ENCODE peak calls at places on chromosomes 4 and X, in seven cellular contexts. G is suprapubic skin, Q is sigmoid colon, N is mesendoderm, R is heart right ventricle, K is A549, Z is lung. M is an unnamed sample.

GRCh38 chr4:159484049-159484448 is 381.2 kb downstream of the RAPGEF2 start:
- DNase-seq in Z (no peak), K (no peak), Q (no peak), N (no peak), G (no peak), R (no peak), M (no peak)

GRCh38 chr4:70885174-70885573 is 17.0 kb upstream of the MOB1B start:
- DNase-seq in R (no peak), K (no peak), Q (no peak), G (no peak), Z (no peak), N (no peak), M (no peak)

GRCh38 chr4:165994706-165995105 is 121.7 kb downstream of the TLL1 start:
- DNase-seq in Q (no peak), K (no peak), G (no peak), Z (no peak), N (no peak), R (no peak), M (no peak)

GRCh38 chr4:182449186-182449880 is 206.1 kb downstream of the TENM3 start:
- DNase-seq in Z (no peak), Q (peak; percentile 85), K (peak; percentile 15), N (peak; percentile 93), R (peak; percentile 11), G (no peak), M (no peak)

GRCh38 chr4:53917719-53918118 is 146.7 kb downstream of the CHIC2 start:
- DNase-seq in N (no peak), G (no peak), K (no peak), Z (no peak), Q (no peak), R (no peak), M (no peak)

GRCh38 chrX:8868906-8869305 is 67.7 kb upstream of the FAM9A start:
- DNase-seq in Z (no peak), N (no peak), R (no peak), Q (no peak), G (no peak), K (no peak), M (no peak)

GRCh38 chr4:180913750-180914149 is 1329.5 kb upstream of the TENM3 start:
- DNase-seq in Z (no peak), Q (no peak), G (no peak), N (no peak), R (no peak), K (no peak), M (no peak)

GRCh38 chrX:10356979-10357378 is 200.2 kb downstream of the CLCN4 start:
- DNase-seq in K (no peak), R (no peak), Z (no peak), Q (no peak), N (no peak), G (no peak), M (no peak)

GRCh38 chr4:14582658-14583057 is 419.6 kb upstream of the CPEB2 start:
- DNase-seq in G (no peak), K (no peak), N (no peak), R (no peak), Q (no peak), Z (no peak), M (no peak)

GRCh38 chr4:153651961-153652784 is 31.9 kb upstream of the TLR2 start:
- DNase-seq in G (no peak), Q (no peak), N (no peak), R (no peak), K (no peak), Z (no peak), M (no peak)

GRCh38 chrX:109843963-109844751 is 111.1 kb upstream of the ACSL4 start:
- DNase-seq in K (no peak), N (no peak), G (no peak), Q (no peak), R (no peak), Z (no peak), M (no peak)

GRCh38 chr4:101501421-101501820 is 154.1 kb upstream of the PPP3CA start:
- DNase-seq in Z (no peak), K (no peak), G (no peak), R (no peak), Q (no peak), N (no peak), M (no peak)

GRCh38 chrX:151397741-151398070 is 700 bp downstream of the VMA21 start:
- DNase-seq in N (no peak), K (peak; percentile 4), R (no peak), Q (no peak), G (no peak), Z (no peak), M (no peak)

GRCh38 chr4:73067971-73068394 is 1.5 kb downstream of the COX18 start:
- DNase-seq in R (no peak), Z (no peak), K (no peak), Q (no peak), N (no peak), G (no peak), M (no peak)

GRCh38 chrX:11386812-11387211 is 93.6 kb downstream of the AMELX start:
- DNase-seq in R (no peak), N (no peak), K (no peak), Z (no peak), G (no peak), Q (no peak), M (no peak)

GRCh38 chr4:150133605-150134004 is 55.4 kb downstream of the DCLK2 start:
- DNase-seq in N (no peak), Z (no peak), G (no peak), Q (no peak), K (no peak), R (no peak), M (no peak)

GRCh38 chr4:48226199-48226598 is 43.4 kb downstream of the TEC start:
- DNase-seq in Z (no peak), G (no peak), K (no peak), Q (no peak), R (no peak), N (no peak), M (no peak)

GRCh38 chr4:156248921-156249320 is 295.3 kb upstream of the CTSO start:
- DNase-seq in Q (no peak), K (no peak), Z (no peak), R (no peak), N (no peak), G (no peak), M (no peak)

GRCh38 chr4:127782275-127783025 is at the start of gene HSPA4L:
- DNase-seq in Q (peak; percentile 93), R (peak; percentile 67), G (peak; percentile 86), Z (no peak), K (peak; percentile 65), N (peak; percentile 71), M (peak; percentile 67)

GRCh38 chrX:53281321-53281822 is at the start of gene IQSEC2:
- DNase-seq in Q (peak; percentile 96), Z (peak; percentile 87), R (peak; percentile 87), G (peak; percentile 85), N (peak; percentile 80), K (peak; percentile 74), M (peak; percentile 79)

DNA sequence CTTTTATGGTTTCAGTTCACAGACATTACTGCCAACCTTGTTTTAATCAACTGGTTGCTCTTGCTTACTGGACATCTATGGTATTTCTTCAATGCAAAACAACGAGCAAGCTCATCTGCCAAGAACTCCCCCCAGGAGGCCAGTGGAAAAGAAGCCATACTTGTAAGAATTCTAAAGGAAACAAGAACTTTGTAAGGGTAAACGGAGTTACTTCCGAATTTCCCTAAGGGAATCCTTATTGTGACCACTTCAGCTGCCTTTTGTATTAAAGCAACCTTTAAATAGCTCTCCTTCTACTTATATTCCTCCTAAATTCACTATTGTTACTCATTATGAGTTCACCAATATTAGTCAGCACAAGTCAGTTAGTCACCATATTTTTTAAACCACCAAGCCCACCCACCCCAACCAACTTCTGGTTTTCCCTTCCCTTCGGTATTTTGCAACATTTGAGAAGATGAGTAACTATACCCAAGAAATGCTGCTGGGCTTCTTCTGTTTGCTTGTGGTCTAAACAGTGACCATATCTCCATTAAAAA is 602.8 kb upstream of the DIPK2B start:
- DNase-seq in G (no peak), R (no peak), Q (no peak), K (no peak), Z (no peak), N (no peak), M (no peak)
- H3K4me1 ChIP-seq in G (peaks cover 18% of the 10 kb centered on the region), R (no peaks in the 10 kb centered on the region), Q (peaks cover 11% of the 10 kb centered on the region), K (peaks cover 90% of the 10 kb centered on the region), Z (peaks cover 3% of the 10 kb centered on the region), N (no peaks in the 10 kb centered on the region), M (no peaks in the 10 kb centered on the region)

GRCh38 chr4:3077796-3078195 is 3.3 kb downstream of the HTT start:
- DNase-seq in N (no peak), Q (no peak), K (no peak), Z (no peak), R (no peak), G (no peak), M (no peak)
- H3K4me1 ChIP-seq in N (peaks cover 2% of the 10 kb centered on the region), Q (peaks cover 31% of the 10 kb centered on the region), K (peaks cover 14% of the 10 kb centered on the region), Z (peaks cover 7% of the 10 kb centered on the region), R (peaks cover 38% of the 10 kb centered on the region), G (peaks cover 29% of the 10 kb centered on the region), M (no peaks in the 10 kb centered on the region)

DNA sequence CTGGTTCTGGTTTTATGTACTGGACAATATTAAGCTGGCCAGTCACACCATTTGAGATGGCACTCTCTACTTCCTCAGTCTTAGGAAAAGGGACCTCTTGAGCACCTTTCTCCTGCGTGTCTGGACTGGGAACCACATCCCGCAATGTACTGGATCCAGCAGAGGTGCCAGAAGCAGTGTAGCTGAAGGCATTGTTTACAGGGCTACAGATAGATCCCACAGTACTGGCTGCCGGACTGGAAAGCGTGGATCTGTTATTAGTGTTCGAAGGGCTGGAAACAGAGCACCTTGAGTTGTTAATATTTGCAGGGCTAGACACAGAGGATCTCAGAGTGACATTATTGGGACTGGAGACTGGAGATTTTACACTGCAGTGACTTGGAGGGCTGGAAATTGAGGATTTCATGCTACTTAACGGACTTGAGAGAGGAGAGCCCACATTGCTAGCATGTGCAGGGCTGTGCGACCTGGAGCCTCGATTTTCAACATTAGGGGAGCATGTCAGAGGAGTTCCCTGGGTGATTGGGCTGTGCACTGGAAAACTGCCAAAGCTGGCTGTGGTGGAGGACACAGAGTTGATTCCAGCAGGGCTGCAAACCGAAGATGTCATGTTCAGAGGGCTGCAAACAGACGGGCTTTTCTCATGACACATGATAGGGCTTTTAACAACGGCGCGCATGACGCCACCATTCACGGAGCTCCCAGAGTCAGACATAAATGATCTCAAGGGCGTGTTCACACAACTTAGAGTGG is 6.4 kb downstream of the NR3C2 start:
- DNase-seq in N (no peak), K (no peak), G (no peak), Q (no peak), Z (no peak), R (peak; percentile 32), M (no peak)
- H3K4me1 ChIP-seq in N (no peaks in the 10 kb centered on the region), K (peaks cover 4% of the 10 kb centered on the region), G (peaks cover 27% of the 10 kb centered on the region), Q (peaks cover 60% of the 10 kb centered on the region), Z (peaks cover 19% of the 10 kb centered on the region), R (peaks cover 67% of the 10 kb centered on the region), M (peaks cover 82% of the 10 kb centered on the region)

GRCh38 chrX:19791562-19791961 is 95.8 kb downstream of the SH3KBP1 start:
- DNase-seq in N (no peak), Q (no peak), G (no peak), R (no peak), K (no peak), Z (no peak), M (no peak)

GRCh38 chrX:19792412-19792811 is 95.0 kb downstream of the SH3KBP1 start:
- DNase-seq in K (no peak), Z (no peak), N (no peak), G (no peak), Q (no peak), R (no peak), M (no peak)

GRCh38 chrX:19789782-19790181 is 97.6 kb downstream of the SH3KBP1 start:
- DNase-seq in N (no peak), K (no peak), Z (no peak), R (no peak), G (no peak), Q (no peak), M (no peak)

GRCh38 chrX:19789376-19789775 is 98.0 kb downstream of the SH3KBP1 start:
- DNase-seq in Q (no peak), N (no peak), R (no peak), Z (no peak), G (no peak), K (no peak), M (no peak)

GRCh38 chrX:19790829-19791228 is 96.6 kb downstream of the SH3KBP1 start:
- DNase-seq in N (no peak), Z (no peak), K (no peak), G (no peak), Q (no peak), R (no peak), M (no peak)
- H3K4me1 ChIP-seq in N (no peaks in the 10 kb centered on the region), Z (no peaks in the 10 kb centered on the region), K (no peaks in the 10 kb centered on the region), G (no peaks in the 10 kb centered on the region), Q (no peaks in the 10 kb centered on the region), R (no peaks in the 10 kb centered on the region), M (no peaks in the 10 kb centered on the region)